ENCODE peak calls at places on chromosomes 12 and 14, in four cellular contexts. O is M059J, W is stromal cell of bone marrow, K is EL. G is an unnamed sample.

GRCh38 chr12:75444444-75445136 is 36.0 kb upstream of the GLIPR1 start:
- DNase-seq in W (peak), O (peak), K (peak), G (peak)

GRCh38 chr12:18140969-18141368 is 51.0 kb upstream of the RERGL start:
- DNase-seq in W (no peak), K (no peak), O (no peak), G (no peak)

GRCh38 chr12:750356-751191 is 1.8 kb upstream of the WNK1 start:
- DNase-seq in K (no peak), O (no peak), W (no peak), G (no peak)

GRCh38 chr12:16281157-16281556 is 3.7 kb upstream of the SLC15A5 start:
- DNase-seq in W (peak), K (peak), O (no peak), G (no peak)

GRCh38 chr12:90010089-90010488 is 301.5 kb upstream of the ATP2B1 start:
- DNase-seq in O (peak), W (no peak), K (peak), G (peak)

GRCh38 chr12:1970331-1970900 is 33.8 kb downstream of the DCP1B start:
- DNase-seq in O (no peak), K (no peak), W (no peak), G (no peak)

GRCh38 chr14:52011557-52011956 is 22.2 kb downstream of the RTRAF start:
- DNase-seq in W (no peak), O (no peak), K (no peak), G (no peak)

GRCh38 chr12:94831081-94831747 is 172.3 kb downstream of the NDUFA12 start:
- DNase-seq in W (no peak), K (no peak), O (no peak), G (no peak)

GRCh38 chr12:43848786-43849185 is 12.9 kb downstream of the TMEM117 start:
- DNase-seq in K (no peak), W (no peak), O (no peak), G (peak)

GRCh38 chr12:100058482-100059029 is 73.8 kb upstream of the ANKS1B start:
- DNase-seq in O (peak), K (peak), W (peak), G (peak)

GRCh38 chr12:89208661-89209096 is 143.6 kb downstream of the DUSP6 start:
- DNase-seq in W (no peak), O (no peak), K (peak), G (no peak)

GRCh38 chr14:63650336-63650952 is 8.8 kb upstream of the WDR89 start:
- DNase-seq in K (no peak), W (no peak), O (no peak), G (no peak)

GRCh38 chr12:63403256-63403655 is 252.3 kb upstream of the AVPR1A start:
- DNase-seq in K (no peak), O (no peak), W (no peak), G (no peak)

GRCh38 chr12:48031135-48031960 is 27.1 kb upstream of the COL2A1 start:
- DNase-seq in W (no peak), O (no peak), K (no peak), G (no peak)

GRCh38 chr14:75702606-75703261 is 41.7 kb downstream of the TTLL5 start:
- DNase-seq in O (no peak), W (no peak), K (no peak), G (no peak)

GRCh38 chr12:42447371-42447786 is 121.4 kb downstream of the PPHLN1 start:
- DNase-seq in O (no peak), W (no peak), K (no peak), G (no peak)

GRCh38 chr14:103104654-103105511 is 10.4 kb downstream of the EXOC3L4 start:
- DNase-seq in O (peak), K (peak), W (no peak), G (peak)

GRCh38 chr12:132248439-132249157 is 80.8 kb downstream of the GALNT9 start:
- DNase-seq in W (peak), O (no peak), K (no peak), G (no peak)

GRCh38 chr14:52391866-52392600 is 77.9 kb downstream of the PTGER2 start:
- DNase-seq in O (peak), K (peak), W (peak), G (peak)

G was measured in ELR.